ENCODE peak calls at places on chromosomes 3 and 15, in ten cellular contexts. V is GM04504; Z is dermis microvascular lymphatic vessel endothelial cell; O is activated naive CD4-positive, alpha-beta T cell treated with anti-CD3 and anti-CD28 coated beads, Interleukin-2, amount 50 U/mL, for 16 hours; B is skeletal muscle cell; M is CD4-positive, CD25-positive, alpha-beta regulatory T cell; N is stimulated activated naive CD8-positive, alpha-beta T cell treated with anti-CD3 and anti-CD28 coated beads, Interleukin-15, amount 100 ng/mL, for 72 hours; Y is iPS-NIHi11; E is pulmonary artery endothelial cell; A is MCF 10A. H is an unnamed sample.

GRCh38 chr3:9949115-9949514 is 3.1 kb downstream of the PRRT3 start:
- DNase-seq in A (no peak), B (no peak), O (no peak), Y (no peak), M (no peak), V (no peak), N (no peak), Z (no peak), E (no peak), H (no peak)

GRCh38 chr3:46748160-46748559 is 30.5 kb upstream of the PRSS50 start:
- DNase-seq in B (no peak), O (no peak), A (no peak), N (no peak), Y (no peak), M (no peak), Z (no peak), E (no peak), V (no peak), H (no peak)

GRCh38 chr3:72401005-72401404 is 447.2 kb downstream of the SHQ1 start:
- DNase-seq in B (no peak), E (no peak), Y (no peak), V (no peak), Z (no peak), A (no peak), N (no peak), M (no peak), O (no peak), H (no peak)

GRCh38 chr3:142888484-142889262 is at the start of gene PCOLCE2:
- DNase-seq in V (no peak), N (peak), M (peak), Z (no peak), E (no peak), B (no peak), Y (peak), O (peak), A (peak), H (no peak)

GRCh38 chr15:92643849-92644815 is 11.4 kb downstream of the FAM174B start:
- DNase-seq in M (no peak), V (no peak), Y (no peak), Z (no peak), N (no peak), E (no peak), B (no peak), A (no peak), O (no peak), H (no peak)

GRCh38 chr3:117600666-117601065 is 891.1 kb downstream of the TUSC7 start:
- DNase-seq in Z (no peak), Y (no peak), O (no peak), B (peak), E (no peak), V (no peak), N (no peak), M (no peak), A (no peak), H (no peak)

GRCh38 chr15:45544266-45545023 is 21.9 kb upstream of the SLC30A4 start:
- DNase-seq in Y (no peak), N (no peak), A (no peak), B (no peak), E (no peak), O (no peak), Z (no peak), V (no peak), M (no peak), H (no peak)

GRCh38 chr3:160038862-160039562 is 50.4 kb downstream of the IL12A start:
- DNase-seq in M (no peak), N (peak), Z (no peak), B (no peak), V (no peak), A (no peak), Y (peak), O (peak), E (no peak), H (no peak)

GRCh38 chr3:54628888-54629368 is 298.9 kb downstream of the LRTM1 start:
- DNase-seq in V (no peak), O (no peak), Z (no peak), N (no peak), B (no peak), E (no peak), Y (no peak), M (no peak), A (peak), H (no peak)

GRCh38 chr15:98493966-98494511 is 154.3 kb upstream of the IGF1R start:
- DNase-seq in M (no peak), E (no peak), V (no peak), Y (no peak), N (no peak), Z (no peak), O (no peak), B (no peak), A (no peak), H (no peak)

GRCh38 chr3:65902304-65902793 is 136.4 kb downstream of the MAGI1 start:
- DNase-seq in B (no peak), A (no peak), E (no peak), M (no peak), O (no peak), V (no peak), Z (no peak), Y (peak), N (no peak), H (no peak)

GRCh38 chr3:69353492-69353891 is 32.4 kb downstream of the FRMD4B start:
- DNase-seq in Z (no peak), A (peak), E (peak), Y (no peak), N (no peak), V (no peak), B (no peak), M (no peak), O (no peak), H (no peak)

GRCh38 chr3:156492801-156493261 is 62.1 kb downstream of the SSR3 start:
- DNase-seq in N (no peak), V (no peak), Y (no peak), E (no peak), M (no peak), A (no peak), O (no peak), Z (no peak), B (peak), H (no peak)

GRCh38 chr3:161316006-161316689 is 55.2 kb downstream of the SPTSSB start:
- DNase-seq in A (peak), B (no peak), N (no peak), E (peak), Z (no peak), O (no peak), Y (no peak), M (no peak), V (no peak), H (no peak)

GRCh38 chr15:89704411-89704810 is 13.8 kb downstream of the WDR93 start:
- DNase-seq in E (no peak), O (no peak), V (no peak), Z (no peak), M (no peak), A (no peak), B (no peak), N (no peak), Y (no peak), H (no peak)

GRCh38 chr3:130800829-130801228 is 54.2 kb upstream of the PIK3R4 start:
- DNase-seq in V (no peak), O (no peak), A (peak), Z (no peak), E (no peak), N (no peak), M (no peak), B (no peak), Y (no peak), H (no peak)

GRCh38 chr3:52014613-52015012 is 18.9 kb upstream of the RPL29 start:
- DNase-seq in M (no peak), V (no peak), N (no peak), A (no peak), Y (peak), E (no peak), B (no peak), Z (no peak), O (no peak), H (peak)

GRCh38 chr3:127700406-127700805 is 27.7 kb downstream of the ABTB1 start:
- DNase-seq in Y (no peak), V (no peak), B (no peak), A (no peak), M (no peak), N (no peak), O (no peak), Z (no peak), E (no peak), H (no peak)

GRCh38 chr3:43181202-43181910 is 75.5 kb upstream of the POMGNT2 start:
- DNase-seq in O (peak), V (no peak), A (peak), N (peak), Z (no peak), B (no peak), Y (no peak), E (no peak), M (peak), H (no peak)

GRCh38 chr3:128335621-128336296 is 130.9 kb downstream of the DNAJB8 start:
- DNase-seq in N (no peak), V (no peak), B (no peak), Z (no peak), A (no peak), Y (peak), M (no peak), E (no peak), O (no peak), H (no peak)

GRCh38 chr3:149042766-149043386 is 43.5 kb downstream of the HLTF start:
- DNase-seq in V (peak), N (no peak), O (no peak), Z (no peak), Y (no peak), M (no peak), A (peak), B (peak), E (peak), H (no peak)

GRCh38 chr3:139954146-139954545 is 19.2 kb downstream of the CLSTN2 start:
- DNase-seq in O (no peak), N (no peak), Y (no peak), A (no peak), M (no peak), Z (no peak), V (no peak), B (no peak), E (no peak), H (no peak)

GRCh38 chr3:102035118-102035517 is 185.8 kb downstream of the NFKBIZ start:
- DNase-seq in B (no peak), A (no peak), Y (no peak), N (no peak), V (no peak), E (no peak), M (no peak), O (no peak), Z (no peak), H (no peak)

GRCh38 chr15:26134812-26135211 is 271.7 kb upstream of the ATP10A start:
- DNase-seq in Z (no peak), N (no peak), V (no peak), E (no peak), A (no peak), B (no peak), Y (no peak), O (no peak), M (no peak), H (no peak)

GRCh38 chr15:89368566-89369223 is 34.1 kb upstream of the POLG start:
- DNase-seq in B (no peak), M (no peak), O (no peak), Z (no peak), Y (no peak), N (no peak), A (no peak), V (no peak), E (no peak), H (no peak)

GRCh38 chr3:196096382-196096953 is 14.6 kb upstream of the TFRC start:
- DNase-seq in Z (no peak), O (no peak), N (no peak), Y (no peak), M (no peak), B (no peak), E (no peak), A (no peak), V (no peak), H (peak)

GRCh38 chr3:25156526-25157075 is 271.5 kb upstream of the RARB start:
- DNase-seq in O (no peak), N (no peak), M (no peak), Z (peak), B (peak), Y (peak), A (peak), V (peak), E (peak), H (no peak)

GRCh38 chr3:188869628-188870027 is 302.1 kb upstream of the TPRG1 start:
- DNase-seq in B (no peak), Y (no peak), A (no peak), Z (no peak), E (no peak), M (no peak), V (no peak), O (no peak), N (no peak), H (no peak)

GRCh38 chr15:63449711-63450110 is 54.7 kb upstream of the USP3 start:
- DNase-seq in Z (no peak), A (peak), Y (peak), B (no peak), O (no peak), N (no peak), M (no peak), V (no peak), E (no peak), H (no peak)

GRCh38 chr3:22893631-22894377 is 309.3 kb upstream of the UBE2E2 start:
- DNase-seq in A (no peak), V (no peak), M (no peak), Z (no peak), N (no peak), B (peak), Y (no peak), E (no peak), O (no peak), H (no peak)

GRCh38 chr15:78129098-78130011 is 1.9 kb downstream of the CIB2 start:
- DNase-seq in M (no peak), Z (no peak), E (no peak), B (no peak), V (no peak), N (no peak), Y (peak), O (no peak), A (peak), H (no peak)

GRCh38 chr15:31216210-31216911 is 110.3 kb upstream of the KLF13 start:
- DNase-seq in O (no peak), Z (no peak), A (peak), V (no peak), Y (peak), M (peak), B (no peak), N (peak), E (no peak), H (no peak)

GRCh38 chr3:173217127-173217526 is 76.1 kb upstream of the SPATA16 start:
- DNase-seq in Z (no peak), M (no peak), N (no peak), B (no peak), V (no peak), O (no peak), A (no peak), Y (no peak), E (no peak), H (no peak)

GRCh38 chr3:59998040-59998439 is 948.2 kb upstream of the CFAP20DC start:
- DNase-seq in E (no peak), N (no peak), O (no peak), Y (peak), Z (no peak), B (no peak), A (no peak), M (no peak), V (no peak), H (no peak)

GRCh38 chr15:56496635-56497034 is 31.7 kb upstream of the MNS1 start:
- DNase-seq in M (peak), O (no peak), E (peak), N (no peak), V (peak), Y (peak), Z (peak), B (peak), A (peak), H (no peak)

GRCh38 chr3:60333710-60334109 is 917.5 kb downstream of the FHIT start:
- DNase-seq in V (no peak), E (no peak), O (no peak), Z (no peak), Y (no peak), M (no peak), A (peak), N (no peak), B (no peak), H (no peak)